ENCODE peak calls at places on chromosomes 2 and 18, in ten cellular contexts. S, L, M, R, C, A, G, E, U and J are unnamed samples.

GRCh38 chr2:240457223-240458043 is 22.0 kb downstream of the GPC1 start:
- DNase-seq in S (no peak), L (no peak), M (no peak), R (no peak), C (no peak), A (no peak), G (no peak), E (no peak), U (no peak), J (no peak)

GRCh38 chr2:161814008-161814660 is 189.9 kb downstream of the SLC4A10 start:
- DNase-seq in S (no peak), L (no peak), M (no peak), R (no peak), C (no peak), A (no peak), G (no peak), E (no peak), U (no peak), J (no peak)

GRCh38 chr2:177056540-177056939 is 156.1 kb upstream of the HNRNPA3 start:
- DNase-seq in S (no peak), L (no peak), M (no peak), R (no peak), C (no peak), A (no peak), G (no peak), E (no peak), U (no peak), J (no peak)

GRCh38 chr2:230582851-230583283 is 129.8 kb upstream of the CAB39 start:
- DNase-seq in S (peak), L (no peak), M (no peak), R (peak), C (peak), A (no peak), G (no peak), E (no peak), U (no peak), J (no peak)

GRCh38 chr2:241816431-241817121 is 7.6 kb downstream of the NEU4 start:
- DNase-seq in S (no peak), L (no peak), M (peak), R (no peak), C (no peak), A (no peak), G (no peak), E (no peak), U (no peak), J (no peak)

GRCh38 chr2:218436992-218437391 is 18.1 kb downstream of the VIL1 start:
- DNase-seq in S (no peak), L (no peak), M (no peak), R (no peak), C (no peak), A (no peak), G (no peak), E (no peak), U (no peak), J (no peak)

GRCh38 chr2:142868281-142868762 is 9.1 kb upstream of the KYNU start:
- DNase-seq in S (no peak), L (peak), M (no peak), R (no peak), C (no peak), A (peak), G (peak), E (no peak), U (no peak), J (peak)

GRCh38 chr2:152598975-152599724 is 118.1 kb downstream of the PRPF40A start:
- DNase-seq in S (no peak), L (no peak), M (no peak), R (no peak), C (peak), A (no peak), G (no peak), E (no peak), U (no peak), J (no peak)

GRCh38 chr2:102504833-102505232 is 31.8 kb downstream of the SLC9A4 start:
- DNase-seq in S (no peak), L (no peak), M (no peak), R (no peak), C (no peak), A (no peak), G (no peak), E (no peak), U (no peak), J (no peak)

GRCh38 chr2:69087211-69087911 is 74.4 kb downstream of the ANTXR1 start:
- DNase-seq in S (no peak), L (no peak), M (no peak), R (no peak), C (no peak), A (peak), G (no peak), E (no peak), U (no peak), J (no peak)

GRCh38 chr2:31688282-31688681 is 107.5 kb upstream of the SRD5A2 start:
- DNase-seq in S (no peak), L (no peak), M (no peak), R (no peak), C (no peak), A (peak), G (peak), E (peak), U (no peak), J (no peak)

GRCh38 chr2:85712849-85713612 is 18.9 kb downstream of the GNLY start:
- DNase-seq in S (no peak), L (no peak), M (no peak), R (no peak), C (peak), A (peak), G (no peak), E (no peak), U (no peak), J (no peak)

GRCh38 chr2:225431387-225431786 is 31.9 kb downstream of the NYAP2 start:
- DNase-seq in S (no peak), L (no peak), M (no peak), R (no peak), C (no peak), A (no peak), G (no peak), E (no peak), U (no peak), J (no peak)

GRCh38 chr18:9851511-9851910 is 34.3 kb upstream of the TXNDC2 start:
- DNase-seq in S (no peak), L (peak), M (no peak), R (no peak), C (no peak), A (no peak), G (no peak), E (no peak), U (no peak), J (no peak)

GRCh38 chr2:10911291-10912075 is at the start of gene KCNF1:
- DNase-seq in S (no peak), L (peak), M (peak), R (peak), C (peak), A (peak), G (no peak), E (no peak), U (peak), J (peak)

GRCh38 chr18:7619676-7620075 is 52.6 kb downstream of the PTPRM start:
- DNase-seq in S (no peak), L (no peak), M (no peak), R (peak), C (no peak), A (peak), G (no peak), E (no peak), U (no peak), J (peak)

GRCh38 chr2:18399601-18400000 is 160.9 kb downstream of the RDH14 start:
- DNase-seq in S (no peak), L (no peak), M (no peak), R (no peak), C (peak), A (no peak), G (no peak), E (no peak), U (no peak), J (no peak)

GRCh38 chr2:152483276-152483996 is 148.5 kb downstream of the FMNL2 start:
- DNase-seq in S (no peak), L (no peak), M (no peak), R (peak), C (peak), A (no peak), G (no peak), E (no peak), U (no peak), J (no peak)

GRCh38 chr18:4196358-4196757 is 258.7 kb downstream of the DLGAP1 start:
- DNase-seq in S (no peak), L (no peak), M (no peak), R (no peak), C (no peak), A (no peak), G (no peak), E (no peak), U (no peak), J (no peak)